ENCODE peak calls at places on chromosomes 1 and 21, in seven cellular contexts. L is fibroblast of the aortic adventitia; I is ovary; V is HuH-7.5; O is stimulated activated CD8-positive, alpha-beta memory T cell treated with anti-CD3 and anti-CD28 coated beads, Interleukin-4, amount 100 ng/mL, for 1 hour; B is right cardiac atrium; N is KBM-7. Z is an unnamed sample.
A peak's percentile ranks its signal among the peaks of the same experiment; 100 is the strongest.

GRCh38 chr21:42456457-42456856 is 39.6 kb downstream of the RSPH1 start:
- DNase-seq in L (no peak), I (no peak), V (no peak), O (no peak), B (no peak), N (no peak), Z (no peak)

GRCh38 chr1:117572546-117572945 is 33.3 kb upstream of the TENT5C start:
- DNase-seq in L (no peak), I (no peak), V (no peak), O (no peak), B (no peak), N (peak; percentile 77), Z (no peak)

GRCh38 chr1:39632491-39633417 is 6.7 kb downstream of the HEYL start:
- DNase-seq in L (peak; percentile 20), I (peak; percentile 76), V (no peak), O (no peak), B (peak; percentile 85), N (no peak), Z (no peak)

GRCh38 chr1:78275456-78275855 is 215.3 kb upstream of the PTGFR start:
- DNase-seq in L (peak; percentile 55), I (no peak), V (no peak), O (no peak), B (no peak), N (no peak), Z (no peak)

GRCh38 chr1:24688621-24689195 is 45.6 kb downstream of the SRRM1 start:
- DNase-seq in L (peak; percentile 76), I (peak; percentile 66), V (peak; percentile 61), O (no peak), B (peak; percentile 69), N (peak; percentile 83), Z (peak; percentile 77)

GRCh38 chr1:209625205-209625549 is 27.0 kb downstream of the LAMB3 start:
- DNase-seq in L (no peak), I (no peak), V (no peak), O (no peak), B (no peak), N (no peak), Z (no peak)

GRCh38 chr1:168408531-168409242 is 128.0 kb downstream of the TBX19 start:
- DNase-seq in L (peak; percentile 35), I (no peak), V (no peak), O (peak; percentile 45), B (no peak), N (no peak), Z (no peak)

GRCh38 chr1:19665456-19666138 is 922 bp downstream of the HTR6 start:
- DNase-seq in L (no peak), I (no peak), V (no peak), O (no peak), B (no peak), N (no peak), Z (no peak)

GRCh38 chr1:228842094-228842775 is 107.0 kb downstream of the RHOU start:
- DNase-seq in L (peak; percentile 72), I (peak; percentile 71), V (no peak), O (no peak), B (peak; percentile 71), N (no peak), Z (no peak)

GRCh38 chr1:54121482-54122130 is 31.2 kb downstream of the CDCP2 start:
- DNase-seq in L (peak; percentile 74), I (peak; percentile 85), V (peak; percentile 90), O (peak; percentile 44), B (peak; percentile 84), N (peak; percentile 93), Z (peak; percentile 60)

GRCh38 chr1:43760745-43761343 is 53.5 kb downstream of the ST3GAL3 start:
- DNase-seq in L (no peak), I (no peak), V (no peak), O (no peak), B (no peak), N (no peak), Z (peak; percentile 10)

GRCh38 chr1:9942399-9942938 is 722 bp downstream of the LZIC start:
- DNase-seq in L (peak; percentile 78), I (no peak), V (peak; percentile 42), O (no peak), B (no peak), N (peak; percentile 72), Z (peak; percentile 61)

GRCh38 chr1:109299087-109299983 is 7.5 kb downstream of the MYBPHL start:
- DNase-seq in L (peak; percentile 88), I (no peak), V (peak; percentile 33), O (no peak), B (peak; percentile 77), N (no peak), Z (no peak)

GRCh38 chr1:206503591-206504362 is 3.6 kb upstream of the RASSF5 start:
- DNase-seq in L (peak; percentile 98), I (no peak), V (no peak), O (no peak), B (peak; percentile 73), N (peak; percentile 97), Z (peak; percentile 11)

GRCh38 chr1:172914517-172915144 is 136.1 kb downstream of the TNFSF18 start:
- DNase-seq in L (peak; percentile 72), I (no peak), V (no peak), O (no peak), B (no peak), N (peak; percentile 48), Z (no peak)